ENCODE peak calls at places on chromosomes 16 and 17, in nine cellular contexts. K is astrocyte, X is left ventricle myocardium inferior, P is AG09309, M is suprapubic skin, V is GM23338, G is GM12865, Y is IMR-90, C is NB4. A is an unnamed sample.
A peak's percentile ranks its signal among the peaks of the same experiment; 100 is the strongest.

GRCh38 chr17:72591500-72592241 is 470.9 kb downstream of the SOX9 start:
- DNase-seq in K (peak; percentile 37), X (no peak), P (no peak), M (no peak), V (peak; percentile 58), G (no peak), Y (no peak), C (no peak), A (peak; percentile 73)

GRCh38 chr16:525520-526180 is 1.9 kb upstream of the CAPN15 start:
- DNase-seq in K (peak; percentile 86), X (no peak), P (peak; percentile 61), M (no peak), V (no peak), G (peak; percentile 91), Y (peak; percentile 92), C (peak; percentile 76), A (no peak)

GRCh38 chr16:74372369-74372768 is 3.7 kb upstream of the NPIPB15 start:
- DNase-seq in K (no peak), X (no peak), P (no peak), M (no peak), V (no peak), G (no peak), Y (no peak), C (no peak), A (no peak)

GRCh38 chr17:51004249-51004648 is 116.4 kb downstream of the SPAG9 start:
- DNase-seq in K (no peak), X (no peak), P (no peak), M (no peak), V (no peak), G (no peak), Y (no peak), C (no peak), A (no peak)

GRCh38 chr17:32302860-32303649 is 37.4 kb downstream of the RHBDL3 start:
- DNase-seq in K (no peak), X (no peak), P (no peak), M (no peak), V (peak; percentile 92), G (no peak), Y (no peak), C (no peak), A (no peak)

GRCh38 chr16:14309906-14310305 is 238.8 kb downstream of the MRTFB start:
- DNase-seq in K (peak; percentile 67), X (no peak), P (no peak), M (no peak), V (no peak), G (peak; percentile 58), Y (peak; percentile 79), C (no peak), A (no peak)

GRCh38 chr17:56909742-56910508 is 3.9 kb downstream of the TRIM25 start:
- DNase-seq in K (no peak), X (no peak), P (no peak), M (no peak), V (no peak), G (no peak), Y (no peak), C (no peak), A (no peak)

GRCh38 chr16:68370921-68371651 is 60.3 kb downstream of the PRMT7 start:
- DNase-seq in K (no peak), X (no peak), P (no peak), M (no peak), V (no peak), G (no peak), Y (no peak), C (peak; percentile 50), A (no peak)

GRCh38 chr17:71378036-71378435 is 742.8 kb upstream of the SOX9 start:
- DNase-seq in K (no peak), X (no peak), P (no peak), M (no peak), V (no peak), G (no peak), Y (no peak), C (no peak), A (no peak)

GRCh38 chr17:50944054-50944901 is 78.1 kb upstream of the TOB1 start:
- DNase-seq in K (no peak), X (peak; percentile 86), P (no peak), M (peak; percentile 93), V (peak; percentile 74), G (peak; percentile 58), Y (peak; percentile 19), C (peak; percentile 93), A (peak; percentile 69)

GRCh38 chr17:8091033-8091687 is 3.6 kb upstream of the ALOX12B start:
- DNase-seq in K (no peak), X (no peak), P (no peak), M (no peak), V (no peak), G (peak; percentile 65), Y (no peak), C (peak; percentile 83), A (no peak)

DNA sequence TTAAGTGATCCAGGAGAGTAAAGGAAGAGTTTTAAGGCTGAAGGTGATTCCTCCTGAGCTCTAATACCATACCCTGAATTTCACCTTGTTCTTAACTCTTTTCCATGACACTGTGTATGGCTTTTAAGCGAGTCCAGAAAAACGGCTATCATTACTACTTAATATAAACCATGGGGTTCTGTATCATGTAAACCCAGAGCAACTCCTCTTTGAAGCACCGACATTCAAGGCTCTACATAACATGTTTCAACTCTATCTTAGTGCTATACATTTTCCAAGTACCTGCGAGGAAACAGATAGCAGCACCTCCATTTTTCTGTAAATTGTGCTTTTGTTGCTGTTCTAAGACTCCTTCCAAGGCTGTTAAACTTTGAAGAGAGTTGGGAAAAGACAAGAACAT is 4.0 kb downstream of the STAT5B start:
- DNase-seq in K (no peak), X (no peak), P (no peak), M (no peak), V (no peak), G (no peak), Y (no peak), C (no peak), A (no peak)
- H3K4me3 ChIP-seq in K (no peak overlapping the region), X (no peak overlapping the region), P (no peak overlapping the region), M (no peak overlapping the region), V (peak overlapping the region; percentile 87), G (no peak overlapping the region), Y (no peak overlapping the region), C (no peak overlapping the region), A (no peak overlapping the region)

DNA sequence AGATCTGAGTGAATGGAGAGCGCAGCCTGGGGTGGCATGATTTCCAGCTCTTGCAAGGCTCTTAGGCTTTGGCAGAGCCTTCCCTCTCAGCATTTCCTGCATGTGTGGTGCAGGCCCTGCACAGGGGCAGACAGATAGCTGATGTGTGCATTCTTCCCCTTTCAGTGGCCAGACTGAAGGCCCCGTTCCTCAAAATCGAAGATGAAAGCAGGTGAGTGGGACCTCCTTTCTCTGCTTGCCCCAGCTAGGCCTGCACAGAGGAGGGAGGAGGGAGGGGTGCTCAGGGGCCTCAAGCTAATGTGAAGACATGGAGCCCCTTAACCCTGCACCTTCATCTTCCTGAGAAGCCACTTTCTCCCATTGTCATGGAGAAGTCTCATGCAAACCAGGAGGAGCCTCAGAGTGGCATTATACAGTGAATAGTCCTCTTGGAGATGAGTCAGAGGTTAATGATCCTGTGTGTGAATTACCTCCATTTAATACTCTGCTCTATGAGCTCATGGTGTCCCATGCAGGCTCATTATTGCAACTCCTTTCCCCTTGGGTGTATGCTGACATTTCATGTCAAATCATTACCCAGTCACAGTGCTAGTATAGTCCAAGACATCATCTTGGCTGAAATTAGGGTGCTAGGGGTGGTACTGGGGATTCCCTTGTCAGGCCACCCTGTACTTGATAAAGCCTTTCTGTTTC is 20.4 kb upstream of the ADAM11 start:
- DNase-seq in K (peak; percentile 13), X (no peak), P (no peak), M (no peak), V (no peak), G (peak; percentile 15), Y (peak; percentile 49), C (no peak), A (no peak)
- TF ChIP-seq CTCF in K (no peak), X (no peak), P (no peak), M (no peak), V (no peak), G (no peak), Y (no peak), C (no peak), A (no peak)

GRCh38 chr17:41688641-41689496 is at the start of gene EIF1:
- DNase-seq in K (peak; percentile 96), X (peak; percentile 100), P (peak; percentile 98), M (peak; percentile 100), V (peak; percentile 100), G (peak; percentile 100), Y (peak; percentile 99), C (peak; percentile 99), A (peak; percentile 99)

GRCh38 chr17:41690497-41690896 is 1.8 kb downstream of the EIF1 start:
- DNase-seq in K (no peak), X (no peak), P (no peak), M (no peak), V (no peak), G (no peak), Y (no peak), C (no peak), A (no peak)

GRCh38 chr17:41689497-41690299 is 1.0 kb downstream of the EIF1 start:
- DNase-seq in K (no peak), X (no peak), P (no peak), M (no peak), V (peak; percentile 83), G (peak; percentile 81), Y (peak; percentile 69), C (peak; percentile 80), A (no peak)

GRCh38 chr17:41692722-41693521 is 4.2 kb downstream of the EIF1 start:
- DNase-seq in K (no peak), X (no peak), P (no peak), M (no peak), V (no peak), G (peak; percentile 34), Y (peak; percentile 33), C (no peak), A (no peak)

GRCh38 chr17:41691031-41691777 is 2.5 kb downstream of the EIF1 start:
- DNase-seq in K (no peak), X (no peak), P (no peak), M (no peak), V (no peak), G (no peak), Y (peak; percentile 2), C (no peak), A (no peak)
- H3K4me3 ChIP-seq in K (peak overlapping the region; percentile 35), X (peak overlapping the region; percentile 91), P (peak overlapping the region; percentile 59), M (peak overlapping the region; percentile 73), V (no peak overlapping the region), G (no peak overlapping the region), Y (no peak overlapping the region), C (no peak overlapping the region), A (no peak overlapping the region)

GRCh38 chr16:8894736-8895334 is 12.7 kb downstream of the LITAFD start:
- DNase-seq in K (no peak), X (no peak), P (no peak), M (no peak), V (no peak), G (no peak), Y (no peak), C (no peak), A (no peak)

GRCh38 chr16:8892101-8892575 is 10.0 kb downstream of the LITAFD start:
- DNase-seq in K (no peak), X (no peak), P (no peak), M (no peak), V (no peak), G (peak; percentile 79), Y (no peak), C (no peak), A (no peak)

GRCh38 chr16:8893976-8894690 is 12.0 kb downstream of the LITAFD start:
- DNase-seq in K (no peak), X (no peak), P (no peak), M (no peak), V (no peak), G (no peak), Y (no peak), C (no peak), A (no peak)

GRCh38 chr16:8890549-8890921 is 8.4 kb downstream of the LITAFD start:
- DNase-seq in K (no peak), X (no peak), P (no peak), M (no peak), V (no peak), G (no peak), Y (no peak), C (no peak), A (no peak)

GRCh38 chr16:8893426-8893825 is 11.3 kb downstream of the LITAFD start:
- DNase-seq in K (no peak), X (no peak), P (no peak), M (no peak), V (peak; percentile 32), G (no peak), Y (no peak), C (no peak), A (no peak)
- TF ChIP-seq CTCF in K (no peak), X (no peak), P (no peak), M (no peak), V (no peak), G (no peak), Y (no peak), C (no peak), A (no peak)